ENCODE peak calls at places on chromosomes 6 and 20, in five cellular contexts. One of them, this sample, is unnamed.

GRCh38 chr6:3867616-3868502 is 18.7 kb downstream of the FAM50B start:
- DNase-seq in H1: no peak
- DNase-seq in HCT116: no peak
- DNase-seq in GM12878: no peak
- DNase-seq in SK-N-SH: no peak
- DNase-seq in this sample: no peak

GRCh38 chr20:50680106-50680960 is 11.0 kb downstream of the RIPOR3 start:
- DNase-seq in H1: no peak
- DNase-seq in HCT116: no peak
- DNase-seq in GM12878: no peak
- DNase-seq in SK-N-SH: no peak
- DNase-seq in this sample: peak

GRCh38 chr20:40134176-40134575 is 554.9 kb downstream of the MAFB start:
- DNase-seq in H1: no peak
- DNase-seq in HCT116: no peak
- DNase-seq in GM12878: no peak
- DNase-seq in SK-N-SH: peak
- DNase-seq in this sample: no peak

GRCh38 chr6:6654599-6655575 is 66.4 kb downstream of the LY86 start:
- DNase-seq in H1: no peak
- DNase-seq in HCT116: no peak
- DNase-seq in GM12878: no peak
- DNase-seq in SK-N-SH: no peak
- DNase-seq in this sample: no peak

GRCh38 chr20:17693534-17694001 is 6.2 kb upstream of the BANF2 start:
- DNase-seq in H1: no peak
- DNase-seq in HCT116: no peak
- DNase-seq in GM12878: no peak
- DNase-seq in SK-N-SH: no peak
- DNase-seq in this sample: no peak

GRCh38 chr6:84575264-84575663 is 189.1 kb downstream of the TBX18 start:
- DNase-seq in H1: no peak
- DNase-seq in HCT116: no peak
- DNase-seq in GM12878: peak
- DNase-seq in SK-N-SH: no peak
- DNase-seq in this sample: no peak

GRCh38 chr20:8812818-8813217 is 256.1 kb upstream of the PLCB4 start:
- DNase-seq in H1: peak
- DNase-seq in HCT116: no peak
- DNase-seq in GM12878: no peak
- DNase-seq in SK-N-SH: no peak
- DNase-seq in this sample: no peak

GRCh38 chr6:52155791-52156576 is 30.2 kb upstream of the IL17A start:
- DNase-seq in H1: peak
- DNase-seq in HCT116: no peak
- DNase-seq in GM12878: peak
- DNase-seq in SK-N-SH: no peak
- DNase-seq in this sample: peak

GRCh38 chr6:42017021-42017643 is 33.2 kb upstream of the TAF8 start:
- DNase-seq in H1: no peak
- DNase-seq in HCT116: no peak
- DNase-seq in GM12878: no peak
- DNase-seq in SK-N-SH: peak
- DNase-seq in this sample: no peak

GRCh38 chr6:138468320-138469015 is 30.8 kb downstream of the NHSL1 start:
- DNase-seq in H1: no peak
- DNase-seq in HCT116: peak
- DNase-seq in GM12878: no peak
- DNase-seq in SK-N-SH: no peak
- DNase-seq in this sample: no peak

GRCh38 chr20:42380287-42380686 is 762.1 kb upstream of the CHD6 start:
- DNase-seq in H1: no peak
- DNase-seq in HCT116: no peak
- DNase-seq in GM12878: no peak
- DNase-seq in SK-N-SH: no peak
- DNase-seq in this sample: no peak

GRCh38 chr6:37872385-37872768 is 52.9 kb downstream of the ZFAND3 start:
- DNase-seq in H1: no peak
- DNase-seq in HCT116: no peak
- DNase-seq in GM12878: no peak
- DNase-seq in SK-N-SH: no peak
- DNase-seq in this sample: no peak

GRCh38 chr20:41177636-41178035 is 40.3 kb downstream of the PLCG1 start:
- DNase-seq in H1: peak
- DNase-seq in HCT116: peak
- DNase-seq in GM12878: no peak
- DNase-seq in SK-N-SH: no peak
- DNase-seq in this sample: no peak

GRCh38 chr6:20056350-20056992 is 155.8 kb downstream of the MBOAT1 start:
- DNase-seq in H1: no peak
- DNase-seq in HCT116: peak
- DNase-seq in GM12878: peak
- DNase-seq in SK-N-SH: peak
- DNase-seq in this sample: peak

GRCh38 chr6:13285705-13286104 is 42.6 kb downstream of the TBC1D7 start:
- DNase-seq in H1: no peak
- DNase-seq in HCT116: no peak
- DNase-seq in GM12878: no peak
- DNase-seq in SK-N-SH: no peak
- DNase-seq in this sample: no peak

GRCh38 chr20:12969071-12969669 is 39.6 kb upstream of the SPTLC3 start:
- DNase-seq in H1: no peak
- DNase-seq in HCT116: no peak
- DNase-seq in GM12878: no peak
- DNase-seq in SK-N-SH: no peak
- DNase-seq in this sample: no peak

GRCh38 chr6:107600936-107601335 is 111.0 kb downstream of the SOBP start:
- DNase-seq in H1: no peak
- DNase-seq in HCT116: no peak
- DNase-seq in GM12878: no peak
- DNase-seq in SK-N-SH: no peak
- DNase-seq in this sample: peak

GRCh38 chr6:81683928-81684327 is 68.6 kb downstream of the TENT5A start:
- DNase-seq in H1: no peak
- DNase-seq in HCT116: no peak
- DNase-seq in GM12878: no peak
- DNase-seq in SK-N-SH: peak
- DNase-seq in this sample: no peak

GRCh38 chr20:46253391-46253790 is 54.9 kb downstream of the CDH22 start:
- DNase-seq in H1: peak
- DNase-seq in HCT116: peak
- DNase-seq in GM12878: no peak
- DNase-seq in SK-N-SH: peak
- DNase-seq in this sample: peak

GRCh38 chr20:44961868-44962267 is 1.7 kb upstream of the TOMM34 start:
- DNase-seq in H1: no peak
- DNase-seq in HCT116: no peak
- DNase-seq in GM12878: no peak
- DNase-seq in SK-N-SH: peak
- DNase-seq in this sample: no peak

GRCh38 chr20:44959082-44959895 is 908 bp downstream of the TOMM34 start:
- DNase-seq in H1: no peak
- DNase-seq in HCT116: no peak
- DNase-seq in GM12878: no peak
- DNase-seq in SK-N-SH: peak
- DNase-seq in this sample: peak

GRCh38 chr20:44958276-44958675 is 1.9 kb downstream of the TOMM34 start:
- DNase-seq in H1: no peak
- DNase-seq in HCT116: no peak
- DNase-seq in GM12878: no peak
- DNase-seq in SK-N-SH: no peak
- DNase-seq in this sample: no peak

GRCh38 chr20:44961024-44961866 is 1.0 kb upstream of the TOMM34 start:
- DNase-seq in H1: no peak
- DNase-seq in HCT116: no peak
- DNase-seq in GM12878: no peak
- DNase-seq in SK-N-SH: no peak
- DNase-seq in this sample: no peak

DNA sequence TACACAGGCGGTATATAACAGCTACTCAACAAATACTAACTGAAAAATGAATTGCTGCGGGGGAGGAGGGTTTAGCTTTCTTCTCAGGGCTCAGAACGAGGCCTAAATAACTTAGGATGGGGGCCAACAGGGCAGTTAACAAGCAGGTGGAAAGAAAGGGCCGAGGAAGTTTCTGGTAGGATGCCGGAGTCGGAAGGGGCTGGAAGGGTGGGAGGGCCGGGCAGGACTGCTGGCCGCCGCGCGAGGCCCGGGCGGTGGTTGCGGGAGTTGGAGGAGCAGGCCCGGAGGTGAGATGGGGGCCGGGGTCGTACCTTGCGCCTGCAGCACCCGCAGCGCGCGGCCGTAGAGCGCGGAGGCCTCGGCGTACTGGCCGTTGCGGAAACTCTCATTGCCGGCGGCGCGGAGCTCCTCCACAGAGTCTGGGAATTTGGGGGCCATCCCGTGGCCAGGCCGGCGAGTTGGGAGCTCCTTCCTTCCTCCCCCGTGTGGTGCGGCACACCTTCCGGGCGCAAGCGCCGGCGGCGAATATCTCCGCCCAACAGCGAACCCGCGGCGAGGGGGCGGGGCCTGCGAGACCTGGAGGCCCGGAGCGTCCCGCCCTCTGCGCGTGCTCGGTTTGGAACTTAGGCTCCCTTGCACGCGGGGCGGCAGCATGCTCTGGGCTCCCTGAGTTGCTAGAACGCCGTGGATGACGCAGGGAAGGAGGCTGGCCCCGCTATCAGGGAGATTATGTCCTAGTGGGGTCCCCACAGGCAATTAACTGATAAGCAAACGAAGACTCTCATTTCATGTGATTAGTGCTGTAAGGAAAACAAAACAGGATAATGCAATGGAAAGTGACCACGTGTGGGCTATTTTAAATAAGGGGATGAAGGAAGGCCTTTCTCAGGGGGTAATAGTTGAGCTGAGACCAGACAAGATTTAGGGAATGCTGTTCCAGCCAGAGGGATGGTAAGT is at the start of gene TOMM34:
- DNase-seq in H1: peak
- DNase-seq in HCT116: peak
- DNase-seq in GM12878: no peak
- DNase-seq in SK-N-SH: peak
- DNase-seq in this sample: peak
- TF ChIP-seq JUND in H1: no peak
- TF ChIP-seq JUND in HCT116: no peak
- TF ChIP-seq JUND in GM12878: peak
- TF ChIP-seq JUND in SK-N-SH: no peak
- TF ChIP-seq JUND in this sample: no peak

GRCh38 chr20:32524871-32525501 is 60.1 kb downstream of the NOL4L start:
- DNase-seq in H1: no peak
- DNase-seq in HCT116: no peak
- DNase-seq in GM12878: no peak
- DNase-seq in SK-N-SH: peak
- DNase-seq in this sample: no peak
- TF ChIP-seq JUND in H1: no peak
- TF ChIP-seq JUND in HCT116: no peak
- TF ChIP-seq JUND in GM12878: no peak
- TF ChIP-seq JUND in SK-N-SH: no peak
- TF ChIP-seq JUND in this sample: no peak

GRCh38 chr20:35196313-35196712 is 24.4 kb downstream of the PROCR start:
- DNase-seq in H1: no peak
- DNase-seq in HCT116: no peak
- DNase-seq in GM12878: no peak
- DNase-seq in SK-N-SH: no peak
- DNase-seq in this sample: no peak
- TF ChIP-seq JUND in H1: no peak
- TF ChIP-seq JUND in HCT116: no peak
- TF ChIP-seq JUND in GM12878: no peak
- TF ChIP-seq JUND in SK-N-SH: no peak
- TF ChIP-seq JUND in this sample: no peak

GRCh38 chr6:86682297-86682696 is 255.0 kb upstream of the HTR1E start:
- DNase-seq in H1: no peak
- DNase-seq in HCT116: no peak
- DNase-seq in GM12878: no peak
- DNase-seq in SK-N-SH: no peak
- DNase-seq in this sample: no peak

GRCh38 chr6:86685230-86685797 is 252.0 kb upstream of the HTR1E start:
- DNase-seq in H1: no peak
- DNase-seq in HCT116: no peak
- DNase-seq in GM12878: no peak
- DNase-seq in SK-N-SH: no peak
- DNase-seq in this sample: no peak

GRCh38 chr6:86686496-86686895 is 250.8 kb upstream of the HTR1E start:
- DNase-seq in H1: no peak
- DNase-seq in HCT116: no peak
- DNase-seq in GM12878: no peak
- DNase-seq in SK-N-SH: peak
- DNase-seq in this sample: no peak

DNA sequence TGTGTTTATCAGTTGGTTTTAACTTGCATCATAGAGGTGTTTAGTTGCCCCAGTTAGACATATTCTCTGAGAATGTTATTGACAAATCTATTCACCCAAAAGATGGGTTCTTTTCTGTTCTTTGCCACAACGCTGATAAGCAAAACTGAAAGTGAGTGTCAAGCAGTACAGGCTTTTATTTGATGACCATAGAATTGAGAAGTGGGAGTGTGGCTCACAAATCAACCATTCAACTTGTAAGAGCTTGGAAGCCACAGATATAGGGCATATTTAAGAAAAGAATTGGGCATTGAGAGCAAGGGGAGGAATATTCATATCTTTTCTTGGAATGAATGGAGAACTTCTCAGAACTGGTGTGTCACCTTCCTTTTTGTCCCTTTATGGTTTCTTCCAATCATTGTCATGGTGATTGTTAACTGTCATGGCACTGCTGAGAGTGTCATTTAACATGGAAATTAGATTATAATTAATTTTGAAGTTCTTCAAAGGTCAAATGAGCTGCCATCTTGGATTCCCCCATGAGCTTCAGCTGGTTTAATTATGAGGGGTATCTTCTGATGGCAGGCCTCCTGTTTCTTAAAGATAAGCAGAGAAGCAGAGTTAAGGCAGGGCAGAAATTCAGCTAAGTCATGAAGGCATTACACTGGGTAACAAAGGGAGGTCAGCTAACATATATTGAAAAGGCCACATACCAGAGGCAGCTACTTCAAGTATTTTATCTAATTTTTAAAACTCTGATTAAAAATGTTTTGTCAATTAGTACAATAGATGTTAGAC is 254.0 kb upstream of the HTR1E start:
- DNase-seq in H1: no peak
- DNase-seq in HCT116: no peak
- DNase-seq in GM12878: no peak
- DNase-seq in SK-N-SH: no peak
- DNase-seq in this sample: no peak
- TF ChIP-seq JUND in H1: no peak
- TF ChIP-seq JUND in HCT116: no peak
- TF ChIP-seq JUND in GM12878: no peak
- TF ChIP-seq JUND in SK-N-SH: no peak
- TF ChIP-seq JUND in this sample: no peak

DNA sequence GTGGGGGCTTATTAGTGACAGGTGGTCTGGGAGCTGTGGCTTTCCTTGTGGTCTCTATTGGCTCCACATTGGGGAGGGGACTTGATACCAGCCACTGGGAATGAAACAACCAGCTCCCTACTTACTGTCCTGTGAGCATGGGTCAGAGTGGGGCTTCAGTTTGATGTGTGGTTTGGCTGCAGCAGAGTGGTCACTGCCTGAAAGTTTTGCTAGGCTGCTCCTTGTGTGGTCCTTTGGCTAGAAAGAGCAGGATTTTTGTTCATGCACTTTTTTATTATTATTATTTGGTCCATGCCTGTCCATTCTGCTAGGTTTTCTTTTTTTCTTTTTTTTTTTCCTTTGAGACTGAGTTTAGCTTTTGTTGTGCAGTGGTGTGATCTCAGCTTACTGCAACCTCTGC is 7.5 kb upstream of the TMEM14B start:
- DNase-seq in H1: no peak
- DNase-seq in HCT116: no peak
- DNase-seq in GM12878: no peak
- DNase-seq in SK-N-SH: no peak
- DNase-seq in this sample: no peak
- TF ChIP-seq JUND in H1: no peak
- TF ChIP-seq JUND in HCT116: no peak
- TF ChIP-seq JUND in GM12878: no peak
- TF ChIP-seq JUND in SK-N-SH: no peak
- TF ChIP-seq JUND in this sample: no peak